ENCODE peak calls at places on chromosomes 7 and 10, in eight cellular contexts. T is activated naive CD8-positive, alpha-beta T cell treated with anti-CD3 and anti-CD28 coated beads, Interleukin-2, amount 50 U/mL, for 16 hours; C is right lobe of liver; Q is activated CD4-positive, alpha-beta T cell treated with anti-CD3 and anti-CD28 coated beads for 24 hours; K is GM23248; B is mesothelial cell of epicardium; D is stimulated activated CD4-positive, alpha-beta T cell treated with anti-CD3 and anti-CD28 coated beads, Interleukin-4, amount 100 ng/mL, for 24 hours; M is NCI-H146. Y is an unnamed sample.

GRCh38 chr10:77919713-77920108 is 6.8 kb downstream of the DLG5 start:
- DNase-seq in C (no peak), M (no peak), K (peak), D (no peak), T (no peak), B (no peak), Q (no peak), Y (peak)

GRCh38 chr10:49408437-49409306 is 12.8 kb upstream of the DRGX start:
- DNase-seq in M (peak), K (no peak), D (no peak), B (no peak), C (no peak), Q (no peak), T (no peak), Y (no peak)

GRCh38 chr7:134854816-134855215 is 75.4 kb downstream of the CALD1 start:
- DNase-seq in K (peak), B (no peak), Q (no peak), C (no peak), T (no peak), D (no peak), M (no peak), Y (no peak)

GRCh38 chr7:158828343-158829020 is 827 bp downstream of the ESYT2 start:
- DNase-seq in B (peak), Q (no peak), T (no peak), K (peak), M (peak), C (peak), D (no peak), Y (no peak)

GRCh38 chr7:108839091-108839490 is 269.4 kb downstream of the DNAJB9 start:
- DNase-seq in D (no peak), Q (no peak), C (no peak), M (no peak), K (no peak), T (no peak), B (no peak), Y (no peak)

GRCh38 chr7:20331231-20331880 is 656 bp downstream of the ITGB8 start:
- DNase-seq in D (peak), B (peak), T (no peak), C (peak), M (peak), Q (peak), K (peak), Y (no peak)

GRCh38 chr7:24979470-24979862 is 512 bp downstream of the OSBPL3 start:
- DNase-seq in C (peak), D (peak), M (peak), B (peak), T (peak), K (peak), Q (peak), Y (peak)

GRCh38 chr7:111678281-111678680 is 116.0 kb upstream of the IMMP2L start:
- DNase-seq in C (no peak), T (no peak), D (no peak), M (no peak), Q (no peak), K (peak), B (no peak), Y (no peak)

GRCh38 chr7:156656598-156656997 is 16.0 kb downstream of the RNF32 start:
- DNase-seq in T (no peak), C (no peak), M (no peak), B (no peak), D (no peak), Q (no peak), K (no peak), Y (no peak)

GRCh38 chr7:104240400-104240799 is 32.6 kb upstream of the ORC5 start:
- DNase-seq in Q (no peak), M (no peak), B (no peak), T (no peak), K (no peak), D (no peak), C (no peak), Y (no peak)

GRCh38 chr10:91076991-91077548 is 143.4 kb upstream of the PCGF5 start:
- DNase-seq in M (no peak), C (no peak), D (no peak), Q (no peak), B (no peak), T (no peak), K (no peak), Y (no peak)

GRCh38 chr7:121076350-121077164 is 88.0 kb downstream of the CPED1 start:
- DNase-seq in D (no peak), M (no peak), C (no peak), K (peak), B (no peak), Q (no peak), T (no peak), Y (peak)

GRCh38 chr10:33653584-33654367 is 319.3 kb upstream of the NRP1 start:
- DNase-seq in B (no peak), T (no peak), Q (no peak), D (no peak), K (peak), C (no peak), M (no peak), Y (peak)

GRCh38 chr7:16403475-16403874 is 17.9 kb downstream of the CRPPA start:
- DNase-seq in B (no peak), T (no peak), K (no peak), D (no peak), M (no peak), C (no peak), Q (no peak), Y (no peak)

GRCh38 chr7:157936976-157937375 is 600.2 kb downstream of the DNAJB6 start:
- DNase-seq in K (no peak), C (no peak), M (no peak), B (no peak), D (no peak), Q (no peak), T (no peak), Y (no peak)

GRCh38 chr10:124659380-124659779 is 84.8 kb downstream of the FAM53B start:
- DNase-seq in T (no peak), C (no peak), K (no peak), B (no peak), Q (no peak), D (no peak), M (no peak), Y (no peak)

GRCh38 chr7:73742753-73743641 is 4.4 kb upstream of the ABHD11 start:
- DNase-seq in Q (no peak), T (no peak), B (peak), M (peak), C (peak), K (no peak), D (no peak), Y (no peak)

GRCh38 chr7:132394283-132395003 is 181.8 kb downstream of the PLXNA4 start:
- DNase-seq in B (no peak), M (no peak), T (no peak), C (no peak), Q (no peak), K (peak), D (peak), Y (no peak)

GRCh38 chr7:79495544-79496272 is 42.2 kb upstream of the MAGI2 start:
- DNase-seq in B (no peak), Q (no peak), T (no peak), D (no peak), K (peak), C (no peak), M (no peak), Y (peak)

GRCh38 chr7:18413447-18413846 is 82.1 kb upstream of the HDAC9 start:
- DNase-seq in T (no peak), C (no peak), D (no peak), K (no peak), M (no peak), B (no peak), Q (no peak), Y (no peak)

GRCh38 chr7:50356945-50357268 is 52.4 kb downstream of the IKZF1 start:
- DNase-seq in B (no peak), T (no peak), D (no peak), M (no peak), Q (no peak), K (no peak), C (no peak), Y (no peak)

GRCh38 chr7:24896031-24896433 is 83.9 kb downstream of the OSBPL3 start:
- DNase-seq in B (no peak), Q (no peak), M (no peak), K (no peak), D (no peak), T (no peak), C (no peak), Y (no peak)

GRCh38 chr10:79947787-79948424 is 999 bp downstream of the SFTPD start:
- DNase-seq in T (no peak), Q (no peak), M (no peak), B (no peak), K (no peak), D (no peak), C (no peak), Y (no peak)

GRCh38 chr7:138752568-138753518 is 45.0 kb upstream of the TMEM213 start:
- DNase-seq in T (peak), D (peak), B (no peak), M (no peak), Q (peak), K (peak), C (peak), Y (no peak)

GRCh38 chr7:4791101-4791737 is 15.8 kb downstream of the AP5Z1 start:
- DNase-seq in Q (no peak), T (no peak), B (no peak), D (no peak), K (no peak), C (no peak), M (no peak), Y (no peak)

GRCh38 chr10:8055420-8056349 is 1.2 kb downstream of the GATA3 start:
- DNase-seq in D (peak), M (no peak), K (no peak), C (no peak), T (no peak), B (peak), Q (no peak), Y (no peak)

GRCh38 chr7:37408885-37409248 is 39.8 kb downstream of the ELMO1 start:
- DNase-seq in T (no peak), D (peak), B (no peak), K (no peak), Q (no peak), C (no peak), M (no peak), Y (no peak)

GRCh38 chr7:33157781-33158180 is 28.4 kb downstream of the BBS9 start:
- DNase-seq in B (no peak), T (no peak), M (no peak), C (no peak), K (no peak), D (no peak), Q (no peak), Y (no peak)

Y was measured in RWPE1.